ENCODE peak calls at places on chromosomes 5 and 9, in nine cellular contexts. Q, C, R, N, U, H, V, S and M are unnamed samples.

GRCh38 chr5:113123563-113123962 is 147.0 kb downstream of the DCP2 start:
- DNase-seq in Q (no peak), C (no peak), R (no peak), N (no peak), U (no peak), H (no peak), V (no peak), S (no peak), M (no peak)

GRCh38 chr5:138874771-138875628 is at the start of gene LRRTM2:
- DNase-seq in Q (no peak), C (no peak), R (no peak), N (peak; percentile 95), U (no peak), H (no peak), V (no peak), S (no peak), M (peak; percentile 89)

GRCh38 chr9:5784526-5785315 is 48.2 kb downstream of the ERMP1 start:
- DNase-seq in Q (no peak), C (no peak), R (no peak), N (no peak), U (no peak), H (no peak), V (no peak), S (no peak), M (no peak)

GRCh38 chr5:137309290-137309689 is 189.8 kb downstream of the SPOCK1 start:
- DNase-seq in Q (no peak), C (no peak), R (no peak), N (no peak), U (no peak), H (no peak), V (no peak), S (no peak), M (no peak)

GRCh38 chr5:179821298-179822058 is 773 bp downstream of the SQSTM1 start:
- DNase-seq in Q (peak; percentile 91), C (peak; percentile 99), R (peak; percentile 94), N (peak; percentile 93), U (peak; percentile 98), H (peak; percentile 97), V (peak; percentile 79), S (peak; percentile 97), M (peak; percentile 94)

GRCh38 chr5:169576181-169576598 is 7.4 kb upstream of the SPDL1 start:
- DNase-seq in Q (no peak), C (no peak), R (no peak), N (peak; percentile 99), U (no peak), H (no peak), V (no peak), S (no peak), M (peak; percentile 88)

GRCh38 chr5:61280766-61281427 is 51.2 kb upstream of the ZSWIM6 start:
- DNase-seq in Q (no peak), C (no peak), R (no peak), N (peak; percentile 33), U (no peak), H (no peak), V (no peak), S (no peak), M (no peak)

GRCh38 chr9:3999706-4000105 is 300.2 kb downstream of the GLIS3 start:
- DNase-seq in Q (no peak), C (no peak), R (no peak), N (no peak), U (no peak), H (no peak), V (no peak), S (no peak), M (no peak)

GRCh38 chr9:89278997-89279739 is 31.8 kb upstream of the CKS2 start:
- DNase-seq in Q (no peak), C (no peak), R (no peak), N (peak; percentile 55), U (peak; percentile 27), H (no peak), V (no peak), S (no peak), M (peak; percentile 89)

GRCh38 chr5:33601881-33602280 is 161.1 kb downstream of the TARS1 start:
- DNase-seq in Q (no peak), C (no peak), R (no peak), N (peak; percentile 69), U (no peak), H (no peak), V (no peak), S (no peak), M (peak; percentile 22)

GRCh38 chr9:91659529-91660294 is 236.1 kb upstream of the NFIL3 start:
- DNase-seq in Q (no peak), C (no peak), R (no peak), N (peak; percentile 35), U (no peak), H (no peak), V (no peak), S (no peak), M (peak; percentile 68)

GRCh38 chr5:173324115-173325001 is 3.9 kb downstream of the STC2 start:
- DNase-seq in Q (no peak), C (peak; percentile 91), R (peak; percentile 58), N (peak; percentile 79), U (peak; percentile 83), H (no peak), V (no peak), S (no peak), M (peak; percentile 87)

GRCh38 chr9:137602661-137603060 is 2.8 kb upstream of the ARRDC1 start:
- DNase-seq in Q (no peak), C (no peak), R (no peak), N (no peak), U (no peak), H (no peak), V (no peak), S (no peak), M (no peak)

GRCh38 chr5:53915120-53915519 is 354.7 kb downstream of the NDUFS4 start:
- DNase-seq in Q (no peak), C (no peak), R (no peak), N (no peak), U (no peak), H (no peak), V (no peak), S (no peak), M (no peak)

GRCh38 chr5:127386557-127386956 is 96.0 kb downstream of the MEGF10 start:
- DNase-seq in Q (no peak), C (no peak), R (no peak), N (peak; percentile 76), U (no peak), H (no peak), V (no peak), S (no peak), M (peak; percentile 86)

GRCh38 chr5:137278476-137278875 is 220.7 kb downstream of the SPOCK1 start:
- DNase-seq in Q (no peak), C (no peak), R (no peak), N (no peak), U (no peak), H (no peak), V (no peak), S (no peak), M (no peak)

GRCh38 chr9:126705767-126706697 is 92.3 kb downstream of the LMX1B start:
- DNase-seq in Q (peak; percentile 86), C (peak; percentile 69), R (peak; percentile 60), N (no peak), U (peak; percentile 81), H (peak; percentile 46), V (peak; percentile 58), S (peak; percentile 57), M (peak; percentile 40)

GRCh38 chr5:150901446-150901845 is 3.3 kb downstream of the ZNF300 start:
- DNase-seq in Q (no peak), C (no peak), R (no peak), N (no peak), U (no peak), H (no peak), V (no peak), S (no peak), M (no peak)

GRCh38 chr5:150895431-150896428 is 9.1 kb downstream of the ZNF300 start:
- DNase-seq in Q (no peak), C (no peak), R (no peak), N (no peak), U (no peak), H (no peak), V (no peak), S (no peak), M (no peak)
- H3K9me3 ChIP-seq in Q (no peaks in the 10 kb centered on the region), C (peaks cover 83% of the 10 kb centered on the region), R (peaks cover 96% of the 10 kb centered on the region), N (peaks cover 3% of the 10 kb centered on the region), U (peaks cover 14% of the 10 kb centered on the region), H (peaks cover 19% of the 10 kb centered on the region), V (peaks cover 55% of the 10 kb centered on the region), S (peaks cover 100% of the 10 kb centered on the region), M (peaks cover 100% of the 10 kb centered on the region)

GRCh38 chr5:162377895-162378294 is 310.3 kb downstream of the GABRG2 start:
- DNase-seq in Q (no peak), C (no peak), R (no peak), N (no peak), U (no peak), H (no peak), V (no peak), S (no peak), M (no peak)

DNA sequence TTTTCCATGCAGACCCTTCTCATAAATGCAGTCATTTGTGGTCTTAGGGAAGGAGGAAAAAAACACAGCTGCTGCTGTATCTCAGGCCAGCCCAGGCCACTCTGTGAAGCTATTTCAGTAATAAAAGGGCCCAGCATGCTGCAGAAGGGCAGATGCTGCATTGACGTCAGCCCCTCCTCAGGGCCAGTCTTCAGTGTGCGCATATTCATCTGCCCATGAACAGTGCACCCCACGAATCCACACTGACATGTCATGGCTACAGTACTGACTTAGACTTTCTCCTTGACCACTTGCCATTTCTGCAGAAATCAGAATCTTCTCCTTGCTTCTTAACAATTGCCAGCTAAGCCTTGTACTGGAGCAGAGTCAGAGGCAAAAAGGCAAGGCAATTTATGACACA is 304.7 kb downstream of the GABRG2 start:
- DNase-seq in Q (no peak), C (no peak), R (no peak), N (no peak), U (no peak), H (no peak), V (no peak), S (no peak), M (no peak)
- H3K9me3 ChIP-seq in Q (no peaks in the 10 kb centered on the region), C (no peaks in the 10 kb centered on the region), R (no peaks in the 10 kb centered on the region), N (no peaks in the 10 kb centered on the region), U (no peaks in the 10 kb centered on the region), H (no peaks in the 10 kb centered on the region), V (no peaks in the 10 kb centered on the region), S (peaks cover 11% of the 10 kb centered on the region), M (peaks cover 6% of the 10 kb centered on the region)

GRCh38 chr5:12965804-12966203 is 978.7 kb downstream of the DNAH5 start:
- DNase-seq in Q (no peak), C (no peak), R (no peak), N (no peak), U (no peak), H (no peak), V (no peak), S (no peak), M (no peak)
- H3K9me3 ChIP-seq in Q (no peaks in the 10 kb centered on the region), C (no peaks in the 10 kb centered on the region), R (no peaks in the 10 kb centered on the region), N (no peaks in the 10 kb centered on the region), U (no peaks in the 10 kb centered on the region), H (no peaks in the 10 kb centered on the region), V (no peaks in the 10 kb centered on the region), S (peaks cover 3% of the 10 kb centered on the region), M (no peaks in the 10 kb centered on the region)

DNA sequence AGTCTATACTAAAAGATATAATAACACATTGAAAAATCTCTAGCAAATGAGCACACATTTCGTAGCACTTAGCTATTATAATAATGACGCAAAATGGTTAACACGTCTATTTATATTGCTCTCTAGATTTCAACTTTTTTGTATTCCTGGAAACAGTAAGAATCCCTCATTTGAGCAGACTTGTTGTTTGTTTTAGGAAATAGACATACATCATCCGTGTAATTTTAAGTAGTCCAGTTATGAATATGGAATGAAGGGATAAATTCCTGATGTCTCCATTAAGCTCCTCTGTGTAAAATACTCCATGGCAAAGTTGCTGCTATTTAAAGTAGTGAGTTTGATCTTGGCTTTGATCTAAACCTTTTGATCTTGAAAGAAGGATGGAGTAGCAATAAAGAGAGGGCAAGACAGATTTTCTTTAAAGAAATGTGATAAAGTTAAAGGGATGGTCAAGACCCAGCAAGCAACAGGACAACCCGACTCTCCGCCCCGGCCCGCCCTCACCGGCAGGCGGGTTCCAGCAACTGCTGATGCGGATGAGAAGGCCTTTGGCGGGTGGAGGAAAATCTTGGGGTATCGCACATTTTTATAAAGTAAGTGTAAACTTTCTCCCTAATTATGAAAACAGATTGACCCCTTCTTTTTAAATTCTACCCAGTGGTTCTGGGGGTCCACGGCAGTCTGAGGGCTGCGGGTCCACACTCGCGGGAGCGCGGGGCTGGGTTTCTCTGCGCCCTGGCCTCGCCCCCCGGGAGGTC is 277.4 kb downstream of the AOPEP start:
- DNase-seq in Q (no peak), C (peak; percentile 85), R (peak; percentile 63), N (peak; percentile 69), U (peak; percentile 71), H (peak; percentile 32), V (no peak), S (no peak), M (peak; percentile 81)
- H3K9me3 ChIP-seq in Q (no peaks in the 10 kb centered on the region), C (no peaks in the 10 kb centered on the region), R (no peaks in the 10 kb centered on the region), N (no peaks in the 10 kb centered on the region), U (no peaks in the 10 kb centered on the region), H (no peaks in the 10 kb centered on the region), V (no peaks in the 10 kb centered on the region), S (no peaks in the 10 kb centered on the region), M (no peaks in the 10 kb centered on the region)